ENCODE peak calls at places on chromosome 5, in five cellular contexts. Q is WTC11, E is K562, A is H1, O is GM12878. U is an unnamed sample.

GRCh38 chr5:11724947-11725346 is 179.3 kb downstream of the CTNND2 start:
- DNase-seq in O (no peak), Q (no peak), A (no peak), E (no peak), U (no peak)

GRCh38 chr5:74977475-74977874 is 74.9 kb downstream of the GCNT4 start:
- DNase-seq in A (no peak), E (no peak), Q (no peak), O (no peak), U (no peak)

GRCh38 chr5:115599502-115599901 is 2.8 kb downstream of the TICAM2 start:
- DNase-seq in E (no peak), A (no peak), O (no peak), Q (no peak), U (no peak)

GRCh38 chr5:111735829-111736228 is 21.2 kb downstream of the NREP start:
- DNase-seq in Q (peak), O (no peak), A (no peak), E (no peak), U (no peak)

GRCh38 chr5:8081179-8081578 is 212.2 kb downstream of the MTRR start:
- DNase-seq in Q (no peak), A (no peak), E (no peak), O (no peak), U (no peak)

GRCh38 chr5:180785151-180785781 is 17.3 kb downstream of the MGAT1 start:
- DNase-seq in A (no peak), E (no peak), O (no peak), Q (peak), U (peak)

GRCh38 chr5:16916262-16916878 is 19.7 kb downstream of the MYO10 start:
- DNase-seq in A (no peak), Q (no peak), E (no peak), O (no peak), U (no peak)

GRCh38 chr5:11903614-11904269 is 504 bp downstream of the CTNND2 start:
- DNase-seq in A (peak), Q (peak), O (no peak), E (no peak), U (no peak)

GRCh38 chr5:133381041-133381440 is 231.3 kb downstream of the FSTL4 start:
- DNase-seq in Q (no peak), A (no peak), E (no peak), O (no peak), U (no peak)

GRCh38 chr5:80269991-80270438 is 14.2 kb upstream of the SERINC5 start:
- DNase-seq in E (no peak), O (no peak), Q (no peak), A (no peak), U (no peak)

GRCh38 chr5:111447099-111447498 is 65.2 kb downstream of the STARD4 start:
- DNase-seq in O (no peak), E (no peak), A (no peak), Q (no peak), U (no peak)

GRCh38 chr5:160342413-160342941 is 27.9 kb downstream of the C1QTNF2 start:
- DNase-seq in A (no peak), Q (no peak), O (no peak), E (no peak), U (no peak)

GRCh38 chr5:3122985-3123762 is 371.7 kb upstream of the IRX2 start:
- DNase-seq in Q (no peak), O (no peak), A (no peak), E (no peak), U (no peak)

GRCh38 chr5:155631116-155631515 is 617.6 kb downstream of the KIF4B start:
- DNase-seq in Q (no peak), A (no peak), E (no peak), O (no peak), U (no peak)

GRCh38 chr5:110880413-110880812 is 141.6 kb downstream of the SLC25A46 start:
- DNase-seq in A (no peak), O (peak), E (no peak), Q (no peak), U (no peak)

GRCh38 chr5:2147504-2148311 is 265.0 kb upstream of the IRX4 start:
- DNase-seq in A (no peak), E (no peak), Q (peak), O (no peak), U (no peak)

GRCh38 chr5:53407373-53407772 is 73.1 kb upstream of the FST start:
- DNase-seq in O (no peak), A (no peak), E (no peak), Q (no peak), U (no peak)

GRCh38 chr5:167608708-167609272 is 682.7 kb upstream of the WWC1 start:
- DNase-seq in E (no peak), A (no peak), Q (no peak), O (no peak), U (no peak)

GRCh38 chr5:139795074-139796001 is at the start of gene PSD2:
- DNase-seq in O (no peak), Q (peak), A (peak), E (peak), U (no peak)

GRCh38 chr5:96326902-96327301 is 106.1 kb downstream of the PCSK1 start:
- DNase-seq in A (no peak), E (no peak), Q (no peak), O (no peak), U (no peak)

GRCh38 chr5:148827723-148828122 is 1.3 kb downstream of the ADRB2 start:
- DNase-seq in E (no peak), A (no peak), Q (no peak), O (no peak), U (no peak)

GRCh38 chr5:103375863-103376591 is 117.5 kb downstream of the MACIR start:
- DNase-seq in E (no peak), A (no peak), O (no peak), Q (no peak), U (peak)

GRCh38 chr5:60479542-60479941 is 220.4 kb downstream of the DEPDC1B start:
- DNase-seq in O (no peak), Q (no peak), E (no peak), A (no peak), U (no peak)

GRCh38 chr5:10604975-10605374 is 41.1 kb downstream of the ANKRD33B start:
- DNase-seq in A (no peak), O (no peak), Q (no peak), E (no peak), U (no peak)

GRCh38 chr5:132850066-132850465 is 16.2 kb downstream of the GDF9 start:
- DNase-seq in E (no peak), Q (no peak), O (no peak), A (no peak), U (no peak)

GRCh38 chr5:22764736-22765135 is 88.4 kb downstream of the CDH12 start:
- DNase-seq in Q (no peak), A (no peak), E (no peak), O (no peak), U (no peak)

GRCh38 chr5:99000878-99001277 is 72.1 kb upstream of the CHD1 start:
- DNase-seq in A (no peak), Q (no peak), E (no peak), O (no peak), U (no peak)

GRCh38 chr5:37198066-37198465 is 51.1 kb downstream of the CPLANE1 start:
- DNase-seq in Q (no peak), A (no peak), O (no peak), E (no peak), U (no peak)

GRCh38 chr5:127313847-127314473 is 23.4 kb downstream of the MEGF10 start:
- DNase-seq in O (no peak), Q (peak), A (peak), E (peak), U (peak)

GRCh38 chr5:758698-759053 is 25.9 kb downstream of the ZDHHC11B start:
- DNase-seq in O (no peak), E (no peak), Q (no peak), A (no peak), U (no peak)

GRCh38 chr5:759781-760362 is 24.7 kb downstream of the ZDHHC11B start:
- DNase-seq in O (no peak), E (no peak), Q (no peak), A (no peak), U (no peak)

GRCh38 chr5:757931-758697 is 26.4 kb downstream of the ZDHHC11B start:
- DNase-seq in Q (peak), A (peak), O (no peak), E (no peak), U (peak)

GRCh38 chr5:760363-761205 is 23.9 kb downstream of the ZDHHC11B start:
- DNase-seq in O (no peak), Q (no peak), A (no peak), E (no peak), U (no peak)

DNA sequence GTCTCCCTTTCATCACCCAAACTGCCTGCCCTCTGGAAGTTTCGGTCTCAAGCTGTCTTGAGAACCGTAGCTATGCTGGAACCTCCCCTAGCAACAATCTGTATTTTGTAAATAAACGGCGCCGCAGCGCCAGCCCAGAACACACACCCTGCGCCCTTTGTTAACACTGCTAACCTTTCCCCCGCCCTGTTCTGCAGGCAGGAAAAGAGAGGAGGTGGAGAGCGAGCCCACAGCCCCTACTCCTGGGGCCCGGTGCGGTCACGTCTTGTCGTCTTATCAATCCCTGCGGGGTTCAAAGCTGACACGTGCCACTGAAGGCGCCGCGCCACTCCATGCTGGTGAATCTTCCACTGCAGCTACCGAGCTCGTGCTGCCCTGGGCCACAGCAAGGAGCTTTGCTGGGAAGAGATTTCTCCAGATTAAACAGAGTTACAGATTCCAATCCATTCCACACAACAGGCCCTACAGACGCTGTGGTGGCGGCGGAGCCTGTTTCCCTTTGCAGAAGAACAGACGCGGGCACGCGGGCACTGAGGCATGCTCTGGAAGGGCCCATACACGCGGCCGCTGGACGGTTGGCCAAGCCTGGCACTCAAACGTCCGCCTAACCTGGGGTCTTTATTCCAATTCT is 25.3 kb downstream of the ZDHHC11B start:
- DNase-seq in A (no peak), Q (no peak), E (peak), O (no peak), U (peak)
- TF ChIP-seq SP1 in A (no peak), Q (no peak), E (no peak), O (no peak), U (no peak)

DNA sequence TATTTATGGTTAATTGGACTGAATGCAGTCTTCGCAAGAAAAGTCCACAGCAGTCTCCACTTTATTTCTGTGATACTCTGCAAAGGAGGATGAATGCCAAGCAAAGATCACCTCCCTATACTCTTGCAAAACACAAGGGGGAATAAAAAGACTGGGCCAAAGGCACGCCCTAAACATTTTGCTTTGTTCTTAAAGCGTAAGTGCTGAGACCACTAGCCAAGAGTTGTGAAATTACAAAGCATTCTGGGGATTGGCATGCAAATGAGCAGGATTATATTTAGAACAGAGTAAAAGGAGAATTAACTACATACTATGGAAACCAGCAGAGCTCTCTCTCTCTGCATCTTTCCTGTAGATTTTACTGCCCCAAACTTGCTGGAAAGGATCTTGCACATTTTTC is 54.5 kb downstream of the DPYSL3 start:
- DNase-seq in Q (no peak), A (no peak), E (no peak), O (no peak), U (no peak)
- TF ChIP-seq USF2 in Q (no peak), A (no peak), E (no peak), O (no peak), U (no peak)

GRCh38 chr5:79229357-79230174 is 6.4 kb upstream of the JMY start:
- DNase-seq in Q (no peak), O (peak), E (no peak), A (no peak), U (no peak)
- TF ChIP-seq SP1 in Q (no peak), O (peak), E (no peak), A (no peak), U (no peak)

GRCh38 chr5:179464631-179465030 is 85.7 kb upstream of the RUFY1 start:
- DNase-seq in E (no peak), A (no peak), O (no peak), Q (no peak), U (no peak)

GRCh38 chr5:179457612-179458011 is 92.7 kb upstream of the RUFY1 start:
- DNase-seq in Q (no peak), E (no peak), O (no peak), A (no peak), U (no peak)

GRCh38 chr5:179459771-179460170 is 90.6 kb upstream of the RUFY1 start:
- DNase-seq in O (no peak), E (no peak), A (no peak), Q (no peak), U (no peak)

GRCh38 chr5:179467441-179467840 is 82.9 kb upstream of the RUFY1 start:
- DNase-seq in Q (no peak), A (no peak), E (no peak), O (no peak), U (no peak)

GRCh38 chr5:179461576-179461975 is 88.8 kb upstream of the RUFY1 start:
- DNase-seq in E (no peak), Q (no peak), A (no peak), O (no peak), U (no peak)
- TF ChIP-seq USF2 in E (no peak), Q (no peak), A (no peak), O (no peak), U (no peak)

GRCh38 chr5:66820630-66821207 is 224.5 kb downstream of the MAST4 start:
- DNase-seq in O (no peak), Q (no peak), E (no peak), A (no peak), U (no peak)
- TF ChIP-seq SP1 in O (no peak), Q (no peak), E (no peak), A (no peak), U (no peak)

GRCh38 chr5:169812786-169813185 is 167.5 kb downstream of the INSYN2B start:
- DNase-seq in Q (peak), A (no peak), E (no peak), O (no peak), U (no peak)

GRCh38 chr5:169814045-169814444 is 166.2 kb downstream of the INSYN2B start:
- DNase-seq in O (no peak), A (no peak), Q (no peak), E (no peak), U (no peak)

GRCh38 chr5:169811023-169811422 is 169.3 kb downstream of the INSYN2B start:
- DNase-seq in O (no peak), Q (no peak), A (no peak), E (no peak), U (no peak)

GRCh38 chr5:169810542-169810941 is 169.8 kb downstream of the INSYN2B start:
- DNase-seq in Q (no peak), E (no peak), A (no peak), O (no peak), U (no peak)

DNA sequence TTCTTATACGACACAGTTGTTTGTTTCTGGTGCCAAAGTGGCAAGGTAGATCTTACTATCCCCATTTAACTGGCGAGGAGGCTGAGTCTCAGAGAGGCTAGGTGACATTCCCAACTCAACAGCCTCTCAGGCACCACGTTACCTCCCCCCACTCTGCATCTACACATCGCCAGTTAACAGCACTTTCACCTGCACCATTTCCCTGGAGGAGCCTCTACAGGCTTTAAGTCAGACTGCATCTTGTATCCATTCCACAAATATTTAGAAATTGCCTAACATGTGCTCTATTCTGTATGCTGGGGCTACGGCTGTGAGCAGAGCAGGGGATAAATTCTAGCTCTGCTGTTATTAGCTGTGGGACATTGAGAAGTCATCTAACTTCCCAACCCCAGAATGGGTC is 168.6 kb downstream of the INSYN2B start:
- DNase-seq in A (no peak), O (no peak), E (no peak), Q (no peak), U (no peak)
- TF ChIP-seq USF2 in A (no peak), O (no peak), E (no peak), Q (no peak), U (no peak)

GRCh38 chr5:6712136-6712581 is 1.1 kb upstream of the TENT4A start:
- DNase-seq in A (peak), Q (peak), O (no peak), E (peak), U (peak)

GRCh38 chr5:6712582-6713273 is 504 bp upstream of the TENT4A start:
- DNase-seq in Q (peak), E (peak), O (peak), A (peak), U (peak)

GRCh38 chr5:6715271-6715670 is 2.0 kb downstream of the TENT4A start:
- DNase-seq in O (no peak), Q (no peak), E (no peak), A (no peak), U (no peak)

GRCh38 chr5:6714221-6715041 is 1.2 kb downstream of the TENT4A start:
- DNase-seq in A (peak), E (peak), O (no peak), Q (no peak), U (no peak)

GRCh38 chr5:6713274-6714181 is at the start of gene TENT4A:
- DNase-seq in Q (no peak), E (peak), A (peak), O (no peak), U (no peak)
- TF ChIP-seq SP1 in Q (no peak), E (no peak), A (no peak), O (no peak), U (no peak)

DNA sequence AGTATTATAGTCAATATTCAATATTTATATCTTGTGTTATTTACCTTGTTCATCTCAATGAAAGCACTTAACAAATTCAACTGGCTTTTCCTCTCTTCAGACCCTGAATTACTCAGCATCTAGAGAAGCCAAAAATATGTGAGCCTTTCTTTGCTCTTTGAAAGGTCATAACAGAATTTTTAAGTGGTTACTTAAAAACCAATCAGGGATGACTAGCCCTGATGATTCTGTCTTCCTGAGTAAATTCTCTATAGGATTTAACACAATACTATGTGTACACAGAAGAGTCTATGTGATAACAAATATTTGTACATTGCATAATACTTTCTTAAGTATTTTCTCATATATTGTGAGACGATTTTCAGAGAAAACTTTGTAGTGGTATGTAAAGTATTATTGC is 546.3 kb downstream of the MAT2B start:
- DNase-seq in Q (no peak), A (no peak), O (no peak), E (no peak), U (no peak)
- TF ChIP-seq USF2 in Q (no peak), A (no peak), O (no peak), E (no peak), U (no peak)